ENCODE peak calls at places on chromosomes 11 and 22, in ten cellular contexts. S is M059J; M is GM19239; C is body of pancreas; E is NK-92 treated with Interleukin-12 subunit alpha and Interleukin-12 subunit beta, amount 100 ng/mL, for 24 hours; V is RCC 7860; O is astrocyte of the spinal cord; B is midbrain; J is MCF 10A; L is EL. U is an unnamed sample.

GRCh38 chr11:47494996-47495855 is 46.3 kb upstream of the RAPSN start:
- DNase-seq in S (no peak), M (no peak), C (no peak), E (no peak), V (no peak), O (no peak), B (no peak), J (peak; percentile 50), L (no peak), U (no peak)

GRCh38 chr11:65641233-65642013 is 3.5 kb downstream of the SIPA1 start:
- DNase-seq in S (no peak), M (no peak), C (no peak), E (no peak), V (no peak), O (no peak), B (no peak), J (no peak), L (no peak), U (no peak)

GRCh38 chr22:39622881-39623367 is 52.4 kb downstream of the CACNA1I start:
- DNase-seq in S (no peak), M (no peak), C (peak; percentile 66), E (no peak), V (peak; percentile 10), O (no peak), B (peak; percentile 17), J (peak; percentile 54), L (peak; percentile 28), U (peak; percentile 73)

GRCh38 chr11:35413568-35413967 is 5.8 kb downstream of the SLC1A2 start:
- DNase-seq in S (no peak), M (no peak), C (no peak), E (no peak), V (no peak), O (no peak), B (no peak), J (no peak), L (no peak), U (no peak)

GRCh38 chr22:22576244-22576988 is 17.4 kb upstream of the PRAME start:
- DNase-seq in S (peak; percentile 33), M (no peak), C (peak; percentile 63), E (no peak), V (peak; percentile 4), O (peak; percentile 27), B (no peak), J (peak; percentile 67), L (peak; percentile 28), U (peak; percentile 11)

GRCh38 chr22:17638182-17638431 is 450 bp upstream of the BCL2L13 start:
- DNase-seq in S (no peak), M (no peak), C (no peak), E (peak; percentile 32), V (no peak), O (no peak), B (no peak), J (no peak), L (no peak), U (no peak)

GRCh38 chr11:122727101-122727929 is 71.8 kb downstream of the UBASH3B start:
- DNase-seq in S (no peak), M (peak; percentile 39), C (no peak), E (no peak), V (no peak), O (no peak), B (no peak), J (no peak), L (no peak), U (no peak)

GRCh38 chr11:44780940-44781631 is 54.3 kb downstream of the TSPAN18 start:
- DNase-seq in S (peak; percentile 11), M (no peak), C (peak; percentile 14), E (no peak), V (no peak), O (no peak), B (no peak), J (no peak), L (no peak), U (no peak)

GRCh38 chr22:26632422-26633155 is 10.8 kb downstream of the CRYBA4 start:
- DNase-seq in S (no peak), M (no peak), C (no peak), E (no peak), V (no peak), O (no peak), B (no peak), J (no peak), L (no peak), U (no peak)

GRCh38 chr11:121544956-121545355 is 92.2 kb upstream of the SORL1-AS1 start:
- DNase-seq in S (no peak), M (no peak), C (no peak), E (no peak), V (no peak), O (no peak), B (no peak), J (no peak), L (no peak), U (no peak)

GRCh38 chr11:69530278-69531070 is 49.0 kb downstream of the LINC01488 start:
- DNase-seq in S (no peak), M (no peak), C (no peak), E (no peak), V (no peak), O (no peak), B (peak; percentile 47), J (no peak), L (no peak), U (no peak)

U was measured in T-helper 9 cell.